ENCODE peak calls at places on chromosome 17, in seven cellular contexts. Z, O, H, T, D, I and Q are unnamed samples.
A peak's percentile ranks its signal among the peaks of the same experiment; 100 is the strongest.

GRCh38 chr17:28008526-28008925 is 34.0 kb upstream of the NLK start:
- DNase-seq in Z (no peak), O (peak; percentile 73), H (no peak), T (peak; percentile 51), D (no peak), I (peak; percentile 57), Q (peak; percentile 73)

GRCh38 chr17:41848788-41849187 is 11.2 kb downstream of the KLHL10 start:
- DNase-seq in Z (no peak), O (no peak), H (no peak), T (no peak), D (no peak), I (no peak), Q (no peak)

GRCh38 chr17:38326996-38327792 is 16.6 kb downstream of the GPR179 start:
- DNase-seq in Z (no peak), O (no peak), H (no peak), T (no peak), D (no peak), I (no peak), Q (no peak)

GRCh38 chr17:77602062-77602746 is 356.3 kb upstream of the TNRC6C start:
- DNase-seq in Z (no peak), O (peak; percentile 26), H (peak; percentile 25), T (no peak), D (no peak), I (no peak), Q (no peak)

GRCh38 chr17:61878984-61879612 is 15.8 kb upstream of the BRIP1 start:
- DNase-seq in Z (no peak), O (peak; percentile 11), H (no peak), T (no peak), D (no peak), I (no peak), Q (no peak)

GRCh38 chr17:34423978-34424813 is 61.2 kb upstream of the CCL1 start:
- DNase-seq in Z (no peak), O (no peak), H (no peak), T (no peak), D (no peak), I (peak; percentile 20), Q (no peak)

GRCh38 chr17:10844667-10845387 is 6.9 kb upstream of the PIRT start:
- DNase-seq in Z (peak; percentile 62), O (peak; percentile 64), H (peak; percentile 82), T (peak; percentile 48), D (peak; percentile 56), I (peak; percentile 69), Q (peak; percentile 72)

GRCh38 chr17:62899349-62899748 is 66.7 kb upstream of the TANC2 start:
- DNase-seq in Z (no peak), O (no peak), H (no peak), T (no peak), D (no peak), I (no peak), Q (no peak)

GRCh38 chr17:78458739-78459335 is 80.4 kb downstream of the PGS1 start:
- DNase-seq in Z (no peak), O (no peak), H (no peak), T (no peak), D (no peak), I (no peak), Q (no peak)

GRCh38 chr17:76888661-76889060 is 20.5 kb downstream of the MGAT5B start:
- DNase-seq in Z (no peak), O (peak; percentile 16), H (no peak), T (no peak), D (no peak), I (no peak), Q (no peak)

GRCh38 chr17:72514888-72515287 is 394.1 kb downstream of the SOX9 start:
- DNase-seq in Z (no peak), O (peak; percentile 63), H (no peak), T (peak; percentile 62), D (no peak), I (no peak), Q (no peak)

GRCh38 chr17:81543339-81543675 is 8.8 kb downstream of the FAAP100 start:
- DNase-seq in Z (no peak), O (no peak), H (no peak), T (no peak), D (no peak), I (no peak), Q (no peak)

GRCh38 chr17:49342575-49342936 is 19.5 kb downstream of the ZNF652 start:
- DNase-seq in Z (no peak), O (no peak), H (no peak), T (no peak), D (no peak), I (no peak), Q (no peak)

GRCh38 chr17:69066482-69066881 is 5.8 kb upstream of the ABCA9 start:
- DNase-seq in Z (no peak), O (no peak), H (no peak), T (no peak), D (no peak), I (no peak), Q (no peak)

GRCh38 chr17:40124279-40125141 is 2.7 kb downstream of the MSL1 start:
- DNase-seq in Z (no peak), O (peak; percentile 46), H (no peak), T (no peak), D (no peak), I (peak; percentile 61), Q (no peak)

GRCh38 chr17:38673714-38674012 is 1.1 kb downstream of the EPOP start:
- DNase-seq in Z (no peak), O (peak; percentile 33), H (no peak), T (no peak), D (no peak), I (no peak), Q (no peak)

GRCh38 chr17:8707232-8707590 is 37.4 kb downstream of the CCDC42 start:
- DNase-seq in Z (no peak), O (no peak), H (no peak), T (no peak), D (no peak), I (no peak), Q (no peak)

GRCh38 chr17:28346746-28347246 is 10.5 kb downstream of the POLDIP2 start:
- DNase-seq in Z (no peak), O (no peak), H (no peak), T (no peak), D (no peak), I (peak; percentile 37), Q (no peak)

GRCh38 chr17:48597775-48598631 is 4.4 kb upstream of the HOXB5 start:
- DNase-seq in Z (no peak), O (no peak), H (no peak), T (peak; percentile 79), D (peak; percentile 42), I (peak; percentile 82), Q (peak; percentile 78)

GRCh38 chr17:57984226-57984890 is 3.7 kb downstream of the VEZF1 start:
- DNase-seq in Z (no peak), O (no peak), H (no peak), T (no peak), D (no peak), I (no peak), Q (no peak)

GRCh38 chr17:20085283-20085875 is 76.2 kb downstream of the SPECC1 start:
- DNase-seq in Z (no peak), O (no peak), H (no peak), T (no peak), D (no peak), I (no peak), Q (no peak)

GRCh38 chr17:46013502-46014165 is 14.6 kb downstream of the STH start:
- DNase-seq in Z (no peak), O (peak; percentile 37), H (no peak), T (no peak), D (no peak), I (no peak), Q (no peak)

GRCh38 chr17:73998246-73999220 is 204.9 kb upstream of the RPL38 start:
- DNase-seq in Z (peak; percentile 52), O (peak; percentile 13), H (peak; percentile 79), T (peak; percentile 5), D (peak; percentile 33), I (peak; percentile 81), Q (peak; percentile 12)

GRCh38 chr17:65455972-65456343 is 105.5 kb downstream of the AXIN2 start:
- DNase-seq in Z (peak; percentile 6), O (peak; percentile 19), H (no peak), T (peak; percentile 10), D (peak; percentile 4), I (no peak), Q (no peak)

GRCh38 chr17:77449908-77450741 is 309.4 kb downstream of the SEC14L1 start:
- DNase-seq in Z (no peak), O (peak; percentile 80), H (no peak), T (no peak), D (no peak), I (peak; percentile 67), Q (no peak)

GRCh38 chr17:78585231-78585630 is 8.0 kb upstream of the DNAH17 start:
- DNase-seq in Z (no peak), O (no peak), H (no peak), T (no peak), D (no peak), I (no peak), Q (no peak)

GRCh38 chr17:81388612-81389367 is 6.5 kb upstream of the BAHCC1 start:
- DNase-seq in Z (no peak), O (no peak), H (no peak), T (no peak), D (no peak), I (no peak), Q (no peak)

GRCh38 chr17:879546-879945 is 97.4 kb downstream of the MRM3 start:
- DNase-seq in Z (peak; percentile 61), O (peak; percentile 73), H (peak; percentile 64), T (peak; percentile 61), D (peak; percentile 61), I (peak; percentile 68), Q (no peak)